ENCODE peak calls at places on chromosomes 6 and 20, in six cellular contexts. M is NT2/D1; Q is colonic mucosa; U is hepatic stellate cell; V is NCI-H82; D is activated CD8-positive, alpha-beta memory T cell treated with anti-CD3 and anti-CD28 coated beads for 4 hours. K is an unnamed sample.

GRCh38 chr6:132401120-132401940 is at the start of gene MOXD1:
- DNase-seq in M (no peak), Q (peak; percentile 32), U (peak; percentile 66), V (no peak), D (no peak), K (peak; percentile 49)

GRCh38 chr20:48919336-48919881 is 2.1 kb upstream of the ARFGEF2 start:
- DNase-seq in M (no peak), Q (no peak), U (no peak), V (no peak), D (no peak), K (no peak)

GRCh38 chr6:11317885-11318771 is 85.7 kb upstream of the NEDD9 start:
- DNase-seq in M (peak; percentile 15), Q (peak; percentile 72), U (peak; percentile 80), V (no peak), D (peak; percentile 67), K (peak; percentile 88)

GRCh38 chr20:36604952-36605308 is 649 bp upstream of the RAB5IF start:
- DNase-seq in M (no peak), Q (peak; percentile 49), U (no peak), V (peak; percentile 46), D (peak; percentile 19), K (no peak)

GRCh38 chr6:166955121-166955864 is 1.1 kb downstream of the RNASET2 start:
- DNase-seq in M (no peak), Q (peak; percentile 54), U (peak; percentile 30), V (peak; percentile 20), D (no peak), K (no peak)

GRCh38 chr6:40817369-40817768 is 221.7 kb downstream of the UNC5CL start:
- DNase-seq in M (no peak), Q (no peak), U (no peak), V (no peak), D (no peak), K (no peak)

GRCh38 chr20:39117486-39117885 is 155.3 kb downstream of the DHX35 start:
- DNase-seq in M (no peak), Q (no peak), U (no peak), V (no peak), D (no peak), K (no peak)

GRCh38 chr6:162871966-162872365 is 144.2 kb downstream of the PACRG start:
- DNase-seq in M (no peak), Q (no peak), U (no peak), V (no peak), D (no peak), K (no peak)

GRCh38 chr6:148509789-148510581 is 167.3 kb downstream of the SASH1 start:
- DNase-seq in M (no peak), Q (peak; percentile 45), U (peak; percentile 77), V (peak; percentile 65), D (no peak), K (peak; percentile 65)

GRCh38 chr6:19127085-19127484 is 710.1 kb upstream of the ID4 start:
- DNase-seq in M (no peak), Q (no peak), U (no peak), V (no peak), D (no peak), K (no peak)

GRCh38 chr20:24762371-24762770 is 186.7 kb upstream of the CST7 start:
- DNase-seq in M (no peak), Q (no peak), U (no peak), V (no peak), D (no peak), K (no peak)

GRCh38 chr6:89518352-89519055 is 85.6 kb downstream of the ANKRD6 start:
- DNase-seq in M (no peak), Q (no peak), U (no peak), V (peak; percentile 50), D (no peak), K (no peak)

GRCh38 chr6:170162771-170163404 is 128.0 kb downstream of the DLL1 start:
- DNase-seq in M (no peak), Q (no peak), U (no peak), V (no peak), D (no peak), K (no peak)

GRCh38 chr6:29506446-29507067 is 18.8 kb upstream of the MAS1L start:
- DNase-seq in M (no peak), Q (peak; percentile 4), U (no peak), V (no peak), D (no peak), K (no peak)

GRCh38 chr20:1964061-1964460 is 29.8 kb downstream of the PDYN start:
- DNase-seq in M (no peak), Q (no peak), U (no peak), V (no peak), D (no peak), K (no peak)

GRCh38 chr6:84773431-84774173 is 9.2 kb upstream of the TBX18 start:
- DNase-seq in M (no peak), Q (no peak), U (no peak), V (peak; percentile 20), D (no peak), K (no peak)

GRCh38 chr20:25238319-25239037 is 9.4 kb upstream of the PYGB start:
- DNase-seq in M (no peak), Q (no peak), U (no peak), V (peak; percentile 78), D (no peak), K (no peak)

K was measured in SJSA1.